ENCODE peak calls at places on chromosomes 7 and 10, in five cellular contexts. I is astrocyte, P is uterus, R is transverse colon, Z is pancreas. N is an unnamed sample.

GRCh38 chr10:14605231-14605925 is 169.3 kb downstream of the FAM107B start:
- DNase-seq in I (peak; percentile 58), P (no peak), R (no peak), Z (no peak), N (peak; percentile 71)

GRCh38 chr10:111756541-111757061 is 427.0 kb downstream of the GPAM start:
- DNase-seq in I (no peak), P (peak; percentile 28), R (peak; percentile 15), Z (peak; percentile 59), N (no peak)

GRCh38 chr7:127504715-127505114 is 80.7 kb downstream of the GCC1 start:
- DNase-seq in I (no peak), P (no peak), R (peak; percentile 12), Z (peak; percentile 33), N (no peak)

GRCh38 chr10:132532784-132533560 is 4.6 kb upstream of the INPP5A start:
- DNase-seq in I (peak; percentile 99), P (peak; percentile 12), R (no peak), Z (no peak), N (peak; percentile 34)

GRCh38 chr10:58791137-58791536 is 278.5 kb downstream of the BICC1 start:
- DNase-seq in I (peak; percentile 41), P (no peak), R (no peak), Z (no peak), N (peak; percentile 30)

GRCh38 chr10:125155669-125156068 is 4.7 kb downstream of the CTBP2 start:
- DNase-seq in I (no peak), P (no peak), R (no peak), Z (no peak), N (no peak)

GRCh38 chr10:8659982-8660381 is 605.5 kb downstream of the GATA3 start:
- DNase-seq in I (no peak), P (no peak), R (no peak), Z (no peak), N (no peak)

GRCh38 chr10:73439055-73439454 is 5.7 kb upstream of the MSS51 start:
- DNase-seq in I (peak; percentile 16), P (no peak), R (no peak), Z (no peak), N (no peak)

GRCh38 chr7:44757311-44757710 is 8.7 kb downstream of the ZMIZ2 start:
- DNase-seq in I (no peak), P (peak; percentile 58), R (no peak), Z (no peak), N (no peak)

GRCh38 chr10:69721690-69722310 is 79.9 kb upstream of the COL13A1 start:
- DNase-seq in I (no peak), P (no peak), R (no peak), Z (no peak), N (peak; percentile 33)

GRCh38 chr7:12456506-12456905 is 52.8 kb upstream of the VWDE start:
- DNase-seq in I (peak; percentile 11), P (no peak), R (no peak), Z (no peak), N (no peak)

DNA sequence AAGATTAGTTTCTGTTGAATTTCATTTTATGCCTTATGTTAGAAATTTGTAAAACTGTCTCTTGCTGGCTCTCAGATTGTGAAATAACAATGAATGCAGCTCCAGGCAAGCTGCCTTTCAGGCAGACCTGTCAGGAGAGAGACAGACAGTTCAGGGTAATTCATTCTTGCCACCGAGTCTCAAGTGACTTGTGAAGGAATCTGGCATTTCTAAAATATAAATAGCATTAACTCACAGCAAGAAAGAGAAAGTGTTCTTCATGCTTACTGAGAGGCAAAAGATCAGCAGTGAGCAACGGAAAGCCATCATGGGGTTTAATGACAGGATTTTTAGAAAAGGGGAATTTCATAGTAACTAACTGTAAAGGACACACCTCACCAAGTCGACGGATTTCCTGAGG is 442.3 kb upstream of the AKR1E2 start:
- DNase-seq in I (peak; percentile 4), P (no peak), R (no peak), Z (no peak), N (no peak)
- H3K4me1 ChIP-seq in I (peaks cover 6% of the 10 kb centered on the region), P (no peaks in the 10 kb centered on the region), R (no peaks in the 10 kb centered on the region), Z (no peaks in the 10 kb centered on the region), N (peaks cover 7% of the 10 kb centered on the region)

GRCh38 chr10:96586419-96587254 is at the start of gene TM9SF3:
- DNase-seq in I (peak; percentile 74), P (peak; percentile 90), R (peak; percentile 95), Z (peak; percentile 92), N (no peak)
- TF ChIP-seq CTCF in I (no peak), P (no peak), R (no peak), Z (no peak), N (peak; percentile 12)

GRCh38 chr7:142806957-142807356 is 36.2 kb downstream of the PRSS2 start:
- DNase-seq in I (no peak), P (no peak), R (no peak), Z (no peak), N (no peak)
- H3K4me1 ChIP-seq in I (peaks cover 42% of the 10 kb centered on the region), P (no peaks in the 10 kb centered on the region), R (no peaks in the 10 kb centered on the region), Z (no peaks in the 10 kb centered on the region), N (no peaks in the 10 kb centered on the region)

DNA sequence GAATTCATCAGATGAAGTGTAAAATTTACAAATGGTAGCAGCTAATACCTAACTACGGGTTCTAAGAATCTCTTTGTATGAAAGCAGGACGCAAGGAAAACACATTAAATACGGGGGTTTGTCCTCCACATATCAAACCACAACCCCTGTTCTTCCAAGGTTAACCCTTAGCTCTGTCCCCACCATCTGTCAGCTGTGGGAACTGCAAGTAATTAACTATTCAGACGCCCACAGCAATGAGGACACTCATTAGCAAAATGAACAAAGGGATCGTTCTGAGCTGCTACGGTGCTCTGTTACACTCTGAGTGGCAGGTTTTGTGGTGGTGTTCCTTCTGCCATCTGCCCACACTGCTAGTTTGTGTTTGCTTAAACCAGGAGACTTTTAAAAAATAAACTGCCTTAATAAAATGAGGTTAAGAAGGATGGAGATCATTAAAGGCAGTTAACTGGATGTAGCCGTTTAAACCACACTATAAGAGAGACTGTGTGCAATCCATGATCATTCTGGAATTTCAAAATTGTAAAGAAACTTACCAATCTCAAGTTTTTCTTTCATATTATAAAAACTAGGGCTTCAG is 51.4 kb downstream of the C10orf67 start:
- DNase-seq in I (peak; percentile 8), P (no peak), R (no peak), Z (peak; percentile 66), N (no peak)
- TF ChIP-seq CTCF in I (peak; percentile 62), P (no peak), R (peak; percentile 31), Z (peak; percentile 48), N (peak; percentile 73)

DNA sequence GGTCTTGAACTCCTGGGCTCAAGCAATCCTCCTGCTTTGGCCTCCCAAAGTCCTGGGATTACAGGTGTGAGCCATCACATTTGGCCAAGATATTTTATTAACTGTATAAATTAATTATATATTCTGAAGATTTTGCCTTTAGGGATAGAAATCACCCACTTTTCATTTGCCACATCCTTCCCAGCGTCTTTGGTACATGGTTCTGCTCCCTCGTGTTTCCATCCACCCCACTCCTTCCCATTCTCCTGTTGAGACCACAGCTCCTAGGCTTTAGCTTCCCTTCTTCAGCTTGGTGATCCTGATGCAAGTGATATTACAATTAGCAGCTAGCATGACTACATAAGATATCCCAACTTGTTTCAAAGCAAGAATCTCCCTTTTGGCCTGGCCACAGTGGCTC is 8.4 kb downstream of the CPA1 start:
- DNase-seq in I (no peak), P (no peak), R (no peak), Z (peak; percentile 44), N (no peak)
- H3K4me1 ChIP-seq in I (peaks cover 22% of the 10 kb centered on the region), P (no peaks in the 10 kb centered on the region), R (no peaks in the 10 kb centered on the region), Z (no peaks in the 10 kb centered on the region), N (no peaks in the 10 kb centered on the region)